ENCODE peak calls at places on chromosomes 6 and 20, in five cellular contexts. One of them, this sample, is unnamed.

GRCh38 chr20:48120120-48120519 is 334.8 kb upstream of the SULF2 start:
- DNase-seq in GM23248: no peak
- DNase-seq in GM23338: no peak
- DNase-seq in neuronal stem cell: no peak
- DNase-seq in mammary epithelial cell: no peak
- DNase-seq in this sample: no peak

GRCh38 chr20:61278296-61278695 is 26.2 kb downstream of the CDH4 start:
- DNase-seq in GM23248: no peak
- DNase-seq in neuronal stem cell: no peak
- DNase-seq in GM23338: no peak
- DNase-seq in mammary epithelial cell: no peak
- DNase-seq in this sample: no peak

GRCh38 chr20:34110025-34111013 is 1.7 kb downstream of the EIF2S2 start:
- DNase-seq in neuronal stem cell: no peak
- DNase-seq in mammary epithelial cell: no peak
- DNase-seq in GM23338: no peak
- DNase-seq in GM23248: peak
- DNase-seq in this sample: no peak

GRCh38 chr6:45509426-45509825 is 131.7 kb upstream of the SUPT3H start:
- DNase-seq in GM23338: no peak
- DNase-seq in neuronal stem cell: no peak
- DNase-seq in GM23248: no peak
- DNase-seq in mammary epithelial cell: no peak
- DNase-seq in this sample: no peak

GRCh38 chr20:53390780-53391179 is 202.9 kb downstream of the ZNF217 start:
- DNase-seq in GM23338: no peak
- DNase-seq in neuronal stem cell: no peak
- DNase-seq in mammary epithelial cell: no peak
- DNase-seq in GM23248: peak
- DNase-seq in this sample: no peak

GRCh38 chr6:2945069-2945452 is 26.3 kb downstream of the SERPINB6 start:
- DNase-seq in GM23248: no peak
- DNase-seq in neuronal stem cell: no peak
- DNase-seq in mammary epithelial cell: no peak
- DNase-seq in GM23338: no peak
- DNase-seq in this sample: no peak

GRCh38 chr6:3630258-3630828 is 121.2 kb downstream of the PXDC1 start:
- DNase-seq in GM23338: no peak
- DNase-seq in GM23248: no peak
- DNase-seq in mammary epithelial cell: no peak
- DNase-seq in neuronal stem cell: no peak
- DNase-seq in this sample: no peak

GRCh38 chr20:16132399-16132798 is 440.8 kb downstream of the KIF16B start:
- DNase-seq in mammary epithelial cell: no peak
- DNase-seq in GM23338: no peak
- DNase-seq in GM23248: no peak
- DNase-seq in neuronal stem cell: no peak
- DNase-seq in this sample: no peak

GRCh38 chr6:15517600-15517999 is 145.2 kb downstream of the DTNBP1 start:
- DNase-seq in mammary epithelial cell: no peak
- DNase-seq in GM23248: no peak
- DNase-seq in neuronal stem cell: no peak
- DNase-seq in GM23338: no peak
- DNase-seq in this sample: no peak

GRCh38 chr20:32539817-32540675 is 45.1 kb downstream of the NOL4L start:
- DNase-seq in neuronal stem cell: no peak
- DNase-seq in mammary epithelial cell: no peak
- DNase-seq in GM23338: no peak
- DNase-seq in GM23248: no peak
- DNase-seq in this sample: peak

GRCh38 chr6:113819169-113819830 is 37.8 kb upstream of the MARCKS start:
- DNase-seq in mammary epithelial cell: no peak
- DNase-seq in neuronal stem cell: no peak
- DNase-seq in GM23248: no peak
- DNase-seq in GM23338: no peak
- DNase-seq in this sample: no peak

GRCh38 chr6:150241751-150242150 is 98.9 kb downstream of the PPP1R14C start:
- DNase-seq in GM23338: no peak
- DNase-seq in GM23248: no peak
- DNase-seq in neuronal stem cell: no peak
- DNase-seq in mammary epithelial cell: no peak
- DNase-seq in this sample: no peak

GRCh38 chr6:132063738-132064137 is 112.6 kb upstream of the CCN2 start:
- DNase-seq in GM23248: peak
- DNase-seq in GM23338: no peak
- DNase-seq in mammary epithelial cell: peak
- DNase-seq in neuronal stem cell: no peak
- DNase-seq in this sample: no peak

GRCh38 chr20:49672109-49672681 is 41.5 kb downstream of the B4GALT5 start:
- DNase-seq in mammary epithelial cell: no peak
- DNase-seq in neuronal stem cell: no peak
- DNase-seq in GM23338: no peak
- DNase-seq in GM23248: no peak
- DNase-seq in this sample: no peak

GRCh38 chr20:49674383-49675352 is 39.0 kb downstream of the B4GALT5 start:
- DNase-seq in mammary epithelial cell: peak
- DNase-seq in GM23338: no peak
- DNase-seq in GM23248: peak
- DNase-seq in neuronal stem cell: no peak
- DNase-seq in this sample: no peak

GRCh38 chr20:49676581-49677291 is 36.9 kb downstream of the B4GALT5 start:
- DNase-seq in neuronal stem cell: no peak
- DNase-seq in mammary epithelial cell: peak
- DNase-seq in GM23248: peak
- DNase-seq in GM23338: no peak
- DNase-seq in this sample: no peak

GRCh38 chr20:49677777-49678758 is 35.6 kb downstream of the B4GALT5 start:
- DNase-seq in GM23338: no peak
- DNase-seq in GM23248: no peak
- DNase-seq in neuronal stem cell: no peak
- DNase-seq in mammary epithelial cell: no peak
- DNase-seq in this sample: no peak

GRCh38 chr20:49675368-49676151 is 38.1 kb downstream of the B4GALT5 start:
- DNase-seq in GM23248: peak
- DNase-seq in neuronal stem cell: no peak
- DNase-seq in mammary epithelial cell: no peak
- DNase-seq in GM23338: no peak
- DNase-seq in this sample: no peak
- H3K4me2 ChIP-seq in GM23248: peak
- H3K4me2 ChIP-seq in neuronal stem cell: no peak
- H3K4me2 ChIP-seq in mammary epithelial cell: no peak
- H3K4me2 ChIP-seq in GM23338: peak
- H3K4me2 ChIP-seq in this sample: no peak

DNA sequence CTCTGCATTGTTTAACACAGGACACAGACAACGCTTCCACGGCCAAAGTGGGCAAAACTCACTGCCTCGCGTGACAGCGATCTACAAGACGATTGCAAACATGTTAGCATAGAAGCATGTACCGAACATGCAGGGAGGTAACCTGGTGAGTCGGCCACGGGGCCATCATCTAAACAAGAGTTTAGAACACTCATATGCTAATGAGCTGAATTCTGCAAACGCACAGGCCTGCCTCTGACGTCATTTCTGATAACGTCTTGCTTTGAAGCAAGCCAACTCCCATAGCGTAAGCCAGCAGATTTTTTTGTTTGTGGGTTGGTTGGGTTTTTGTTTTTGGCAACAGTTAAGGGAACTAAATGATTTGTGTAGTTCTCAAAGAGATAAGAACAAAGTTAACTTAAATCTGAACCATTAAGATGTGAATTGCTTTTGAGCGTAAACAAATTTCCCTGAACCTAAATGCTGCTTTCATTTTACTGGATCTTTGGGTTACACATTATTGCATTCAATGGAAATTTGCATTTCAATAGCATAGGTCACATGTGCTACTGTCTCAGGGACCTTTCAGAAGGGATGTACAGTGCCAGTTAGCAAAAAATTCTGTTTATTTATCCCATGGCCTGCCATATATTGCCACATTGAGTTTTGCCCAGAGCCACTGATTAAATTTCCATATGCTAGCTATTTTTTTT is 184.5 kb upstream of the PDE10A start:
- DNase-seq in mammary epithelial cell: no peak
- DNase-seq in GM23248: no peak
- DNase-seq in GM23338: no peak
- DNase-seq in neuronal stem cell: no peak
- DNase-seq in this sample: no peak
- H3K4me2 ChIP-seq in mammary epithelial cell: no peak
- H3K4me2 ChIP-seq in GM23248: no peak
- H3K4me2 ChIP-seq in GM23338: no peak
- H3K4me2 ChIP-seq in neuronal stem cell: no peak
- H3K4me2 ChIP-seq in this sample: no peak

GRCh38 chr6:161021543-161021942 is 30.0 kb downstream of the MAP3K4 start:
- DNase-seq in neuronal stem cell: no peak
- DNase-seq in GM23338: no peak
- DNase-seq in GM23248: no peak
- DNase-seq in mammary epithelial cell: no peak
- DNase-seq in this sample: no peak
- H3K4me2 ChIP-seq in neuronal stem cell: no peak
- H3K4me2 ChIP-seq in GM23338: no peak
- H3K4me2 ChIP-seq in GM23248: no peak
- H3K4me2 ChIP-seq in mammary epithelial cell: no peak
- H3K4me2 ChIP-seq in this sample: no peak

GRCh38 chr20:2773812-2774211 is 26.6 kb downstream of the CPXM1 start:
- DNase-seq in GM23338: no peak
- DNase-seq in neuronal stem cell: no peak
- DNase-seq in GM23248: no peak
- DNase-seq in mammary epithelial cell: no peak
- DNase-seq in this sample: no peak

GRCh38 chr20:2775139-2775538 is 25.3 kb downstream of the CPXM1 start:
- DNase-seq in mammary epithelial cell: no peak
- DNase-seq in GM23248: no peak
- DNase-seq in GM23338: no peak
- DNase-seq in neuronal stem cell: no peak
- DNase-seq in this sample: no peak

GRCh38 chr20:2780948-2781347 is 19.5 kb downstream of the CPXM1 start:
- DNase-seq in GM23248: no peak
- DNase-seq in mammary epithelial cell: no peak
- DNase-seq in neuronal stem cell: no peak
- DNase-seq in GM23338: peak
- DNase-seq in this sample: no peak

GRCh38 chr20:2783908-2784566 is 16.4 kb downstream of the CPXM1 start:
- DNase-seq in GM23338: no peak
- DNase-seq in mammary epithelial cell: no peak
- DNase-seq in neuronal stem cell: no peak
- DNase-seq in GM23248: no peak
- DNase-seq in this sample: no peak

DNA sequence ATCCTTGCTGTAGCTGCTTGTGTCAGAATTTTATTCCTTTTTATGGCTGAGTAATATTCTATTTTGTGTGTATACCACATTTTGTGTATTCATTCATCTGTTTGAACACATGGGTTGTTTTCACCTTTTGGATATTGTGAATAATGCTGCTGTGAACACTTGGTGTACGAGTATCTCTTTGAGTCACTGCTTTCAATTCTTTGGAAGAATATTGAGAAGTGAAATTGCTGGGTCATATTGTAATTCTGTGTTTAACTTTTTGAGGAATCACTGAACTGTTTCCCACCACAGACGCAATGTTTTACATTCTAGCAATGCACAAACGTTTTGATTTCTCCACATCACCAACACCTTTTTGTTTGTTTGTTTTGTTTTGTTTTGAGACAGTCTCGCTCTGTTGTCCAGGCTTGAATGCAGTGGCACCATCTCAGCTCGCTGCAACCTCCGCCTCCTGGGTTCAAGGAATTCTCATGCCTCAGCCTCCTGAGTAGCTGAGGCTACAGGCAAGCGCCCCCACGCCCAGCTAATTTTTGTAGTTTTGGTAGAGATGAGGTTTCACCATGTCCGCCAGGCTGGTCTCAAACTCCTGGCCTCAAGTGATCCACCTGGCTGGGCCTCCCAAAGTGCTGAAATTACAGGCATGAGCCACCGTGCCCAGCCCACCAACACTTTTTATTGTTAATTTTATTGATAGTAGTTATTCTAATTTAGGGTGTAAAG is 21.7 kb downstream of the CPXM1 start:
- DNase-seq in GM23248: no peak
- DNase-seq in neuronal stem cell: no peak
- DNase-seq in GM23338: no peak
- DNase-seq in mammary epithelial cell: no peak
- DNase-seq in this sample: no peak
- H3K4me2 ChIP-seq in GM23248: no peak
- H3K4me2 ChIP-seq in neuronal stem cell: no peak
- H3K4me2 ChIP-seq in GM23338: no peak
- H3K4me2 ChIP-seq in mammary epithelial cell: no peak
- H3K4me2 ChIP-seq in this sample: no peak

DNA sequence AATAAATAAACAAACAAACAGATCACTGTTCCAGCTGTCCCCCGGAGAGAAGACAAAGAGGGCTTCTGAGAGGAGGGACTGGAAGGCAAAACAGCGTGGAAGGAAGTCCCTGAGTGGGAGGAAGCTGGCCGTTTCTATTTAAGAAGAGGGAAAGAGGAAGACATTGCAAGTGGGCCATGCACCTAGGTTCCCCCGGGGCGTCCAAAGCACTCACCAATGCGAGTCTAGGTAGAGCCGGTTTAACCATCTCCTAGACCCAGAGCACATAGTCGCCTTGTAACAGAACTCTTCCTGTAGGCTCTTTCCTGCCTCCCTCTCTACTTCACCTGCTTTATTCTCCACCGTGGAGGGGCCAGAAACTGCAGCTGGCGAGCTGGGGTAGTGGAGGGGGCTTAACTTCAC is 158.4 kb downstream of the ZDHHC14 start:
- DNase-seq in GM23338: no peak
- DNase-seq in mammary epithelial cell: no peak
- DNase-seq in neuronal stem cell: no peak
- DNase-seq in GM23248: no peak
- DNase-seq in this sample: no peak
- H3K4me2 ChIP-seq in GM23338: no peak
- H3K4me2 ChIP-seq in mammary epithelial cell: no peak
- H3K4me2 ChIP-seq in neuronal stem cell: no peak
- H3K4me2 ChIP-seq in GM23248: no peak
- H3K4me2 ChIP-seq in this sample: no peak

This sample was measured in DND-41.